ENCODE peak calls at places on chromosomes 11 and 22, in nine cellular contexts. W is GM20000; M is IMR-90; K is progenitor cell of endocrine pancreas; R is endothelial cell of umbilical vein; Z is NB4; A is bronchial epithelial cell; F is CD8-positive, alpha-beta T cell; D is stomach. B is an unnamed sample.
A peak's percentile ranks its signal among the peaks of the same experiment; 100 is the strongest.

GRCh38 chr11:114796954-114797721 is 118.8 kb downstream of the NXPE2 start:
- DNase-seq in W (no peak), M (no peak), K (no peak), R (peak; percentile 66), Z (no peak), A (no peak), F (no peak), D (no peak), B (no peak)

GRCh38 chr11:110077866-110078325 is 15.3 kb upstream of the ZC3H12C start:
- DNase-seq in W (peak; percentile 53), M (peak; percentile 78), K (no peak), R (peak; percentile 68), Z (no peak), A (peak; percentile 90), F (no peak), D (no peak), B (no peak)

GRCh38 chr11:110297082-110297725 is 790 bp upstream of the RDX start:
- DNase-seq in W (peak; percentile 20), M (peak; percentile 53), K (no peak), R (no peak), Z (peak; percentile 7), A (peak; percentile 77), F (no peak), D (no peak), B (no peak)

GRCh38 chr11:36509694-36510566 is at the start of gene TRAF6:
- DNase-seq in W (peak; percentile 91), M (peak; percentile 74), K (peak; percentile 88), R (peak; percentile 91), Z (peak; percentile 88), A (peak; percentile 57), F (peak; percentile 91), D (peak; percentile 91), B (peak; percentile 94)

GRCh38 chr11:60088364-60088763 is at the start of gene MS4A2:
- DNase-seq in W (no peak), M (no peak), K (no peak), R (no peak), Z (no peak), A (no peak), F (no peak), D (no peak), B (no peak)

GRCh38 chr22:40415531-40416266 is 45.3 kb downstream of the SGSM3 start:
- DNase-seq in W (peak; percentile 71), M (peak; percentile 12), K (no peak), R (peak; percentile 25), Z (peak; percentile 43), A (no peak), F (no peak), D (no peak), B (no peak)

GRCh38 chr11:30172872-30173271 is 57.9 kb upstream of the FSHB start:
- DNase-seq in W (no peak), M (no peak), K (no peak), R (no peak), Z (no peak), A (no peak), F (no peak), D (no peak), B (no peak)

GRCh38 chr11:12372111-12372510 is 5.3 kb upstream of the PARVA start:
- DNase-seq in W (no peak), M (no peak), K (no peak), R (no peak), Z (no peak), A (no peak), F (no peak), D (no peak), B (no peak)

DNA sequence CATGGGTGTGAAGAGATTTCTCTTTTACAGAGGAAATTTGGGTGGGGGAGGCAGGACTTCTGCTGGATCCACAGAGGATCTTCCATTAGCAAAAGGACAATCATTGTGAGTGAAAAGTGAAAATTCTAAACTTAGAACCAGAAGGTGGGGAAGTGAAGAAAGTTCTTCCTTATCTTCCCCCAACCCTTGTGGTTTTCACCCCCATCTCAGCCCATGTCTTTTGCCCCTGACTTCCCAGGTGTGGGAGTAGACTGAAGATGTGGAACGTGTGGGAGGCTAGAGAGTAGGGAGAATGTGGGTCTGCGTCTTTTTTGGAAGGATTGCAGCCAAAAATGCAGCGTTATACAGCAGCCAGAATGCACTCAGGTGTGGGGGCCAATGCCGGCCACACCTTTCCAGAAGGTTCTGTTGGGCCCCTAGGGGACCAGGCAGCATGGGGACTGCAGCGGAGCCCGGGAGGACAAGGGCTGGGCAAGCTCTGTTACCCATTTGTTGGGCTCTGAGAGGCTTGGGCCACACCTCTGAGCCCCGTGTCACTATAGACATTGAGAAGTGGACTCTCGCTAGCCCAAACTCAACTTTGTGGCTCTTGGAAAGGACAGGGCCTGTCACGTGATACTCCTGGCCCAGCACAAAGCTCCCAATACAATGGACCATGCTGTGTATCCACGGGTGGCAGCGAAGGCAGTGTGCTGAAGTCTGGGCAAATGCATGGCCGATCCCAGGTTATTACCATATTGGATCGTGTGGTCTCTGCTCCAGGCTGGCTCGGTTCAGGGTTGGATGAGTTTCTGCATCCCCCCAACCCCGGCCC is 32.8 kb upstream of the LINC01488 start:
- DNase-seq in W (no peak), M (no peak), K (no peak), R (no peak), Z (peak; percentile 80), A (no peak), F (no peak), D (no peak), B (peak; percentile 60)
- TF ChIP-seq CTCF in W (no peak), M (no peak), K (no peak), R (no peak), Z (no peak), A (no peak), F (no peak), D (no peak), B (no peak)

GRCh38 chr22:37328017-37328416 is 45.7 kb downstream of the CYTH4 start:
- DNase-seq in W (no peak), M (peak; percentile 93), K (no peak), R (peak; percentile 55), Z (no peak), A (peak; percentile 93), F (no peak), D (no peak), B (no peak)

GRCh38 chr22:37331034-37331428 is 48.7 kb downstream of the CYTH4 start:
- DNase-seq in W (no peak), M (peak; percentile 79), K (no peak), R (peak; percentile 45), Z (no peak), A (peak; percentile 71), F (no peak), D (no peak), B (no peak)

GRCh38 chr22:37329239-37330140 is 47.2 kb downstream of the CYTH4 start:
- DNase-seq in W (no peak), M (peak; percentile 31), K (no peak), R (no peak), Z (no peak), A (peak; percentile 83), F (no peak), D (no peak), B (no peak)

GRCh38 chr22:37331811-37332536 is 49.7 kb downstream of the CYTH4 start:
- DNase-seq in W (no peak), M (peak; percentile 38), K (no peak), R (peak; percentile 52), Z (peak; percentile 45), A (no peak), F (no peak), D (no peak), B (no peak)

DNA sequence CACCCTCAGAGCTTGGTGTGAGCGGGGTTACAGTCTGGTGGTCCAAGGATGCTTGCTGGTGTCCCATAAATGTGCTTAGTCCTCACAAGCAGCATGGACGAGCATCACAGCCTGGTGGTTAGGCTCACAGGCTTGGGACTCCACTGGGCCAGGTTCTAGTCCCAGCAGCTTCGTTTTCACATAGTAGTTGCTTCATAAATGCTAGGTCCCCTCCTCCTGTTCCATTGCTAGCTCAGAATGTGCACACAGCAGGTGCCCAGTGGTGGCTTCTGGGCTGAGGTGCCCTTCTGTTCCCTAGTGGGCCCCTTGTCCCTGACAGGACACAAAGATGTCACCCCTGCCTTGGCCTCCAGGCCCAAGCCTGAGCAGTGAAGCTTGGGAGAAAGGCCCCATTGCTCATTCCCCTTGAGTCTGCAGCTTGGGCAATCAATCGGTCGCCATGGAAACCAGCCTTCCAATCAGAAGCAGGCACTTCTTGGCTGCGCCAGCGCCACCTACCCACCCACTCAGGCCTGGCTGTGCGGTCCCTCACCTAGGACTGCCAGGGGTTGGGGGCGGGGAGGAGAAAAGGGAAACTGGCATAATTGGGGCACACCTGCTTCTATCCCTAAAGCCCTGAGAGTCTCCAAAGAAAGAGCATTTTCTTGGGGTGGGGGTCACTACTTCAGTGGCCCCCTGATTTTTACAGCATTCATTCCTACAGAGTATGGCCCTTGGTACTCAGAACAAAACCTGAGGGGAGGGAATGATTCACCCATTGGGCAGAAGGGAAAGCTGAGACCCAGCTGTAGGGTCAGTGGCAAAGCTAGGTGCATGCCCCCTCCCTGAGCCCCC is 48.1 kb downstream of the CYTH4 start:
- DNase-seq in W (peak; percentile 83), M (peak; percentile 90), K (peak; percentile 81), R (peak; percentile 48), Z (peak; percentile 89), A (peak; percentile 91), F (no peak), D (peak; percentile 43), B (no peak)
- TF ChIP-seq CTCF in W (peak; percentile 12), M (peak; percentile 33), K (peak; percentile 60), R (peak; percentile 35), Z (peak; percentile 29), A (peak; percentile 49), F (no peak), D (no peak), B (no peak)

DNA sequence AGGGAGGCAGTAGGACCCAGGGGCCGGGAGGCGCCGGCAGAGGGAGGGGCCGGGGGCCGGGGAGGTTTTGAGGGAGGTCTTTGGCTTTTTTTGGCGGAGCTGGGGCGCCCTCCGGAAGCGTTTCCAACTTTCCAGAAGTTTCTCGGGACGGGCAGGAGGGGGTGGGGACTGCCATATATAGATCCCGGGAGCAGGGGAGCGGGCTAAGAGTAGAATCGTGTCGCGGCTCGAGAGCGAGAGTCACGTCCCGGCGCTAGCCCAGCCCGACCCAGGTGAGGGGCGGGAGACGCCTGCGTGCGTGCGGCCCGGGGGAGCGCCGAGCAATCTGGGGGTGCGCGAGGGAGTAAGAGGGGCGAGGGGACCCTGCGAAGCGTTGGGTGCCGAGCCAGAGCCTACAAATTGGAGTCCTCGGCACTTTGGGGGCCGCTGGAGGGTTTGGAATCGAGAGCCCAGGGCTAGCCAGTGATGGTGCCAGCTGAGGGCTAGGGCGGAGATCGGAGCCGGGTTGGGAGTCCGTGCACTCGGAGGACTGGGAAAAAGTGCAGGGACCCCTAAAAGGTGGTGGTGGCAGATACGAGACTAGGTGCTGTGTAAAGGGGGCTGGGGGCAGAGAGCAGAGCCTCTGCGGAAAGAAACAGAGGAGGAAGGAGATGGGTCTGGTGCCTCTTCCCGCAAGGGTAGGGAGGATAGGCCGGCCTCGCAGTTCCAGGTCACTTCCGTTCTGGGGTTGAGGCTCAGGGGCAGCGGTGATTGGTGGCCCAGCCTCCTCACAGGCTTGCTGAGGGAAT is at the start of gene SERPINH1:
- DNase-seq in W (peak; percentile 94), M (peak; percentile 84), K (peak; percentile 55), R (peak; percentile 71), Z (peak; percentile 91), A (peak; percentile 76), F (peak; percentile 41), D (peak; percentile 88), B (no peak)
- TF ChIP-seq CTCF in W (no peak), M (no peak), K (no peak), R (no peak), Z (no peak), A (no peak), F (no peak), D (no peak), B (no peak)

DNA sequence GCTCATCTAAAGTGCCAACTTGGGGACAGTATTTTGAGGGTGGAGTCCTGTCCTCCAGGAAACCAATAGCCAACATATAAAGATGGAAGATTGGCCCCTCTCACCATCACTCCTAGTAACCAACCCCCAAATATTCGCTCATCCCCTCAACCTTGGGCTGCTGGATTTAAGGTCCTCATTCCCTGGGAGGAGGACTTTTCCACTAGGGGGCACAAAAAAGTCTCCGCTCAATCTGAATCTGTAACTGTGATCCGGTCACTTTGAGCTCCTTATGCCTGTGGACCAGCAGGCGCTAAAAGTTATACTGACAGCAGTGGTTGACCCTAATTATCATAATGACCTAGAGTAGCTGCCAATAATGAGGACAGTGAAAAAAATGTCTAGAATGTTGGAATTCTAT is 20.5 kb upstream of the CLPB start:
- DNase-seq in W (no peak), M (no peak), K (no peak), R (no peak), Z (no peak), A (no peak), F (no peak), D (no peak), B (no peak)
- TF ChIP-seq CTCF in W (no peak), M (no peak), K (no peak), R (no peak), Z (peak; percentile 44), A (no peak), F (no peak), D (no peak), B (peak; percentile 12)

B was measured in chondrocyte.